ENCODE peak calls at places on chromosomes 6 and 20, in eight cellular contexts. O is cardiac muscle cell; G is IMR-90; X is naive thymus-derived CD4-positive, alpha-beta T cell; A is foreskin fibroblast; R is uterus; F is AG10803; U is CD8-positive, alpha-beta T cell. V is an unnamed sample.

GRCh38 chr6:82275686-82276085 is 28.1 kb upstream of the IBTK start:
- DNase-seq in O (no peak), G (no peak), X (no peak), A (no peak), R (no peak), F (no peak), U (no peak), V (no peak)

GRCh38 chr6:90575267-90575666 is 11.6 kb downstream of the MAP3K7 start:
- DNase-seq in O (no peak), G (no peak), X (no peak), A (no peak), R (no peak), F (no peak), U (no peak), V (no peak)

GRCh38 chr6:364609-365540 is 26.7 kb upstream of the IRF4 start:
- DNase-seq in O (no peak), G (no peak), X (no peak), A (no peak), R (no peak), F (no peak), U (no peak), V (no peak)

GRCh38 chr6:140602431-140602836 is 1228.0 kb upstream of the CITED2 start:
- DNase-seq in O (no peak), G (no peak), X (no peak), A (no peak), R (no peak), F (peak), U (no peak), V (no peak)

GRCh38 chr20:37375227-37375626 is 29.3 kb downstream of the SRC start:
- DNase-seq in O (no peak), G (no peak), X (no peak), A (no peak), R (no peak), F (no peak), U (no peak), V (no peak)

GRCh38 chr6:158468666-158469065 is 91.2 kb upstream of the TMEM181 start:
- DNase-seq in O (no peak), G (no peak), X (no peak), A (no peak), R (no peak), F (no peak), U (no peak), V (no peak)

GRCh38 chr6:10742251-10742650 is 5.4 kb upstream of the TMEM14B start:
- DNase-seq in O (no peak), G (no peak), X (no peak), A (no peak), R (no peak), F (no peak), U (no peak), V (no peak)

GRCh38 chr6:74953708-74954107 is 252.1 kb downstream of the COL12A1 start:
- DNase-seq in O (no peak), G (no peak), X (no peak), A (no peak), R (no peak), F (no peak), U (no peak), V (no peak)

GRCh38 chr20:58892932-58893224 is 40.4 kb downstream of the GNAS start:
- DNase-seq in O (no peak), G (no peak), X (no peak), A (no peak), R (no peak), F (no peak), U (no peak), V (peak)

GRCh38 chr6:117449549-117450439 is 24.1 kb upstream of the ROS1 start:
- DNase-seq in O (peak), G (peak), X (peak), A (peak), R (peak), F (peak), U (peak), V (peak)

GRCh38 chr6:29907637-29908340 is 34.5 kb upstream of the HLA-A start:
- DNase-seq in O (no peak), G (no peak), X (no peak), A (no peak), R (no peak), F (no peak), U (no peak), V (no peak)

GRCh38 chr6:4608361-4609115 is 167.7 kb upstream of the CDYL start:
- DNase-seq in O (no peak), G (no peak), X (no peak), A (no peak), R (no peak), F (no peak), U (no peak), V (no peak)

GRCh38 chr6:112232845-112233256 is 21.5 kb downstream of the LAMA4 start:
- DNase-seq in O (peak), G (peak), X (no peak), A (no peak), R (no peak), F (peak), U (no peak), V (no peak)

GRCh38 chr6:90135672-90136071 is 161.0 kb downstream of the BACH2 start:
- DNase-seq in O (peak), G (peak), X (no peak), A (no peak), R (no peak), F (peak), U (no peak), V (no peak)

GRCh38 chr6:14894105-14894504 is 351.8 kb upstream of the JARID2 start:
- DNase-seq in O (no peak), G (no peak), X (no peak), A (no peak), R (no peak), F (no peak), U (no peak), V (no peak)

GRCh38 chr6:142313284-142313683 is 11.5 kb downstream of the ADGRG6 start:
- DNase-seq in O (peak), G (peak), X (no peak), A (peak), R (no peak), F (peak), U (no peak), V (no peak)

GRCh38 chr20:47665221-47665991 is 119.9 kb downstream of the SULF2 start:
- DNase-seq in O (no peak), G (no peak), X (no peak), A (no peak), R (no peak), F (no peak), U (no peak), V (no peak)

GRCh38 chr20:543369-544152 is at the start of gene CSNK2A1:
- DNase-seq in O (peak), G (peak), X (peak), A (peak), R (peak), F (peak), U (peak), V (peak)

GRCh38 chr20:654427-654770 is 1.4 kb upstream of the SRXN1 start:
- DNase-seq in O (no peak), G (no peak), X (no peak), A (no peak), R (no peak), F (no peak), U (no peak), V (no peak)

GRCh38 chr20:53643031-53643832 is 49.6 kb upstream of the ZNF217 start:
- DNase-seq in O (peak), G (peak), X (no peak), A (peak), R (no peak), F (peak), U (peak), V (peak)

GRCh38 chr20:20425785-20426471 is 58.0 kb downstream of the INSM1 start:
- DNase-seq in O (no peak), G (peak), X (no peak), A (no peak), R (no peak), F (no peak), U (no peak), V (no peak)

GRCh38 chr20:37827605-37828004 is 75.3 kb upstream of the VSTM2L start:
- DNase-seq in O (no peak), G (no peak), X (no peak), A (no peak), R (no peak), F (no peak), U (no peak), V (no peak)

GRCh38 chr20:13990465-13990864 is at the start of gene SEL1L2:
- DNase-seq in O (no peak), G (no peak), X (no peak), A (no peak), R (no peak), F (no peak), U (no peak), V (no peak)

GRCh38 chr6:87209812-87210211 is 54.4 kb downstream of the ZNF292 start:
- DNase-seq in O (no peak), G (no peak), X (no peak), A (no peak), R (no peak), F (no peak), U (no peak), V (no peak)

GRCh38 chr6:117536317-117536716 is 53.8 kb downstream of the DCBLD1 start:
- DNase-seq in O (peak), G (peak), X (no peak), A (no peak), R (no peak), F (peak), U (no peak), V (no peak)

GRCh38 chr6:16511723-16512584 is 249.3 kb downstream of the ATXN1 start:
- DNase-seq in O (no peak), G (no peak), X (no peak), A (no peak), R (no peak), F (no peak), U (peak), V (peak)

GRCh38 chr20:3781153-3781910 is at the start of gene SPEF1:
- DNase-seq in O (peak), G (peak), X (no peak), A (peak), R (peak), F (peak), U (no peak), V (peak)

GRCh38 chr20:3777726-3778629 is 3.3 kb downstream of the SPEF1 start:
- DNase-seq in O (peak), G (no peak), X (no peak), A (peak), R (peak), F (peak), U (peak), V (no peak)

GRCh38 chr20:3775457-3775856 is 5.8 kb downstream of the SPEF1 start:
- DNase-seq in O (no peak), G (no peak), X (no peak), A (no peak), R (no peak), F (no peak), U (no peak), V (no peak)

GRCh38 chr20:3777381-3777725 is 3.9 kb downstream of the SPEF1 start:
- DNase-seq in O (no peak), G (no peak), X (no peak), A (no peak), R (no peak), F (no peak), U (no peak), V (no peak)

DNA sequence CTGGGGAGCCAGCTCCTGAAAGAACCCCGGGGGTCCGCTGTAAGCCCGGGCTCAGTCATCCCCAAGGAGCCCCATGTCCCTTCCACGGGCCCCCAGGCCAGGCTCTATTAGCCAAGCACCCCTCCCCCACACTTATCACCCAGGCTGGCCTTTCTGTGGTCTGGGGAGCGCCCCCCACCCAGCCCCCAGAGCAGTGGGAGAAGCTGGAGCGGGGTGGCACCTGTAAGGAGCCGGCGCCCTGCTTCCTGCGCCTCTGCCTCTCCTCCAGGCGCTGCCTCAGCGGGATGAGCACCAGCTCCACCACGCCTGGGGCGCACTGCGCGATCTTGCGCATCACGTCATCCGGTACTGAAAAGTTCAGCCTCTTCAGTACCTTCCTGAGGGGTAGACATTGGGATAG is 2.3 kb downstream of the SPEF1 start:
- DNase-seq in O (no peak), G (no peak), X (no peak), A (no peak), R (no peak), F (no peak), U (no peak), V (no peak)
- H3K4me3 ChIP-seq in O (no peak), G (no peak), X (no peak), A (no peak), R (no peak), F (no peak), U (no peak), V (no peak)

DNA sequence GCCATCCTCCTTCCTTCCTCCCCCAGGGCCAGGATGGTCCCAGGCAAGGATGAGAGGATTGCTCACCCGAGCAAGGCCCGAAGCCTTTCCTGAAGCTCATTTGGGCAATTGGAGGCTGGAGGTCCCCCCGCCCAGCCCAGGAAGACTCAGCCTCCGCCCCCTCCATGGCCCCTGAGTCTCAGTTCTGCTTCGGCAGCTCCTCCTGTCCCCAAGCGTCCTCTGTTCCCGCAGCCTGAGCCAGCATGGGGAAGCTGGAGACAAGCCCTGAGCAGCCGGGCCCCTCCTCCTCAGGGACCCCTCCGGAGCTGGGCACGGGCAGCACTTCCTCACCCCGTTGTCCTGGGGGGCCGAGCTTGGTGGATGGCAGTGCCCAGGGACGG is 26.0 kb downstream of the SLC17A9 start:
- DNase-seq in O (no peak), G (no peak), X (no peak), A (no peak), R (no peak), F (no peak), U (no peak), V (no peak)
- H3K4me3 ChIP-seq in O (no peak), G (no peak), X (peak), A (no peak), R (no peak), F (no peak), U (peak), V (no peak)

GRCh38 chr20:61682998-61683681 is 382.5 kb downstream of the TAF4 start:
- DNase-seq in O (no peak), G (peak), X (no peak), A (peak), R (no peak), F (peak), U (no peak), V (no peak)

GRCh38 chr20:61683721-61684120 is 382.0 kb downstream of the TAF4 start:
- DNase-seq in O (no peak), G (no peak), X (no peak), A (no peak), R (no peak), F (no peak), U (no peak), V (no peak)

GRCh38 chr20:61685462-61685861 is 380.2 kb downstream of the TAF4 start:
- DNase-seq in O (no peak), G (no peak), X (no peak), A (no peak), R (no peak), F (no peak), U (no peak), V (no peak)

GRCh38 chr20:61684583-61685235 is 381.0 kb downstream of the TAF4 start:
- DNase-seq in O (no peak), G (no peak), X (no peak), A (no peak), R (no peak), F (no peak), U (no peak), V (peak)

DNA sequence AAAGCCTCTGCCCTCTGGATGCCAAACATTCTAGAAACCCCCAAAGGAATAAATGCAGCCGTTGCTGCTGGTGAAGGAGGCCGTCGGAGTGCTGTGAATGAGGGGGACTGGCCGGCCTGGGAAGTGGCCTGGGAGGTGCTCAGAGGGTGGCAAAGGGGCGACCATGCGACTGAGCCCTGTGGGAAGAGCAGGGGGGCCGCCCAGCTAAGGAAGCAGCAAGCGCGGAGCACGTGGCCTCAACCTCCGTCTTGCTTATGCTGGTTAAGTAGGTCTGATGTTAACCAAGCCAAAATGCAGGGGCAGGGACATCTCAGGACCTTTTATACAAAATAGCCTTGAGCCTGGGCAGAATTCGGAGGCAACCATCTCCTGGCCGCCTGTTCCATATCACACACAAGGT is 381.5 kb downstream of the TAF4 start:
- DNase-seq in O (no peak), G (no peak), X (no peak), A (no peak), R (no peak), F (no peak), U (no peak), V (no peak)
- H3K4me3 ChIP-seq in O (no peak), G (no peak), X (no peak), A (no peak), R (no peak), F (no peak), U (no peak), V (no peak)

GRCh38 chr20:21505810-21506530 is 7.9 kb downstream of the NKX2-2 start:
- DNase-seq in O (peak), G (peak), X (peak), A (peak), R (no peak), F (peak), U (peak), V (no peak)
- H3K4me3 ChIP-seq in O (peak), G (peak), X (peak), A (peak), R (peak), F (peak), U (peak), V (peak)

DNA sequence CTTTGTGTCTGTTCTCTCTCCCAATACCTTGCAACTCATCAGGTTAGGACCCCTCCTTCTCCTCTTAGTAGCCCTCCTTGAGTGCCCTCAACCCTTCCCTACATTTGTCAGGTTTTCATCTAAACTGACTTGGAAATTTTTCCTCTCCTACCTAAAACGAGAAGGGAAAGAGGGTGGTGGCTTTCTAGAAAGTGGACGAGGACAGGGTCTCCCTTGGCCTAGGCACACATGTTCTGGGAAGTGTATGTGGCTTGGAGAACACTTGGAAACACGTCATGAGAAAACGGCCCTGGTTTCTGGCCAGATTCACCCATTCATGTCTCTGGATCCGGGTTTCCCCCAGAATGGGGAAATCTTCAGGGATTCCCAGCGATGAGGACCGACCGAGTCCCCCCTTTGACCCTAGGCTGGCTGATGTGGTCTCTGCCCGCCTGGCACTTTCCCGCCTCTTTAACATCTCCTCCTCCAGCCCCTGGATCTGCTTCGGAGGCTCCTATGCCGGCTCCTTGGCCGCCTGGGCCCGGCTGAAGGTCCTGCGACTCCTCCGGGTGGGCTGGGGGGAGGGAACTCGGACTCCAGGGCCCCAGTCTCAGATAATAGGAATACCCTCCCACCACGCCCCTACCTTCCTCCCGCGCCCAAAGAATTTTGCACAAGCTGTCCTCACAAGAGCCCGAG is 2.9 kb downstream of the PRSS16 start:
- DNase-seq in O (no peak), G (no peak), X (no peak), A (no peak), R (no peak), F (no peak), U (no peak), V (no peak)
- H3K4me3 ChIP-seq in O (peak), G (no peak), X (peak), A (peak), R (peak), F (peak), U (peak), V (peak)

GRCh38 chr20:16530201-16530681 is 43.0 kb downstream of the KIF16B start:
- DNase-seq in O (no peak), G (peak), X (no peak), A (peak), R (no peak), F (no peak), U (no peak), V (no peak)
- H3K4me3 ChIP-seq in O (no peak), G (no peak), X (no peak), A (no peak), R (no peak), F (no peak), U (no peak), V (no peak)

GRCh38 chr6:167734662-167735497 is 91.8 kb upstream of the AFDN start:
- DNase-seq in O (no peak), G (no peak), X (no peak), A (no peak), R (no peak), F (no peak), U (no peak), V (no peak)
- H3K4me3 ChIP-seq in O (no peak), G (no peak), X (no peak), A (no peak), R (no peak), F (no peak), U (no peak), V (no peak)

V was measured in Jurkat, Clone E6-1.